ENCODE peak calls at places on chromosome 1, in five cellular contexts. F is skeletal muscle cell; R is upper lobe of right lung; E is stimulated activated CD4-positive, alpha-beta T cell treated with anti-CD3 and anti-CD28 coated beads, Interleukin-4, amount 100 ng/mL, for 24 hours; Q is hippocampal formation. K is an unnamed sample.

GRCh38 chr1:230069813-230070212 is 2.8 kb downstream of the GALNT2 start:
- DNase-seq in F (no peak), R (peak), E (no peak), Q (no peak), K (no peak)

GRCh38 chr1:206967096-206967851 is 3.0 kb downstream of the FCAMR start:
- DNase-seq in F (no peak), R (no peak), E (no peak), Q (no peak), K (no peak)

GRCh38 chr1:38780133-38780532 is 79.4 kb downstream of the RRAGC start:
- DNase-seq in F (no peak), R (no peak), E (no peak), Q (no peak), K (no peak)

GRCh38 chr1:183980951-183981525 is 56.5 kb downstream of the COLGALT2 start:
- DNase-seq in F (no peak), R (no peak), E (no peak), Q (no peak), K (no peak)

GRCh38 chr1:39269791-39270342 is 65.4 kb downstream of the MACF1 start:
- DNase-seq in F (peak), R (no peak), E (no peak), Q (no peak), K (no peak)

GRCh38 chr1:246270236-246270635 is 236.8 kb downstream of the SMYD3 start:
- DNase-seq in F (no peak), R (no peak), E (no peak), Q (no peak), K (no peak)

GRCh38 chr1:98500324-98500723 is 161.2 kb upstream of the SNX7 start:
- DNase-seq in F (no peak), R (no peak), E (no peak), Q (no peak), K (no peak)

GRCh38 chr1:228176461-228177182 is 11.0 kb downstream of the IBA57 start:
- DNase-seq in F (no peak), R (peak), E (no peak), Q (no peak), K (no peak)

GRCh38 chr1:36764796-36765195 is 269.5 kb downstream of the GRIK3 start:
- DNase-seq in F (no peak), R (peak), E (no peak), Q (no peak), K (no peak)

GRCh38 chr1:158426137-158426536 is at the start of gene OR10K2:
- DNase-seq in F (no peak), R (no peak), E (no peak), Q (no peak), K (no peak)